ENCODE peak calls at places on chromosomes 4 and X, in four cellular contexts. One of them, this sample, is unnamed. For H3K4me1, the result is how much of the 10 kb centered on the place peaks cover.

GRCh38 chrX:103687696-103688191 is 1.2 kb upstream of the MORF4L2 start:
- DNase-seq in adipocyte: peak
- DNase-seq in MM.1S: peak
- DNase-seq in right cardiac atrium: peak
- DNase-seq in this sample: peak

GRCh38 chr4:176779421-176779820 is 13.3 kb downstream of the VEGFC start:
- DNase-seq in right cardiac atrium: no peak
- DNase-seq in adipocyte: no peak
- DNase-seq in MM.1S: no peak
- DNase-seq in this sample: no peak

GRCh38 chrX:110051559-110051958 is 48.6 kb downstream of the TMEM164 start:
- DNase-seq in right cardiac atrium: no peak
- DNase-seq in MM.1S: no peak
- DNase-seq in adipocyte: no peak
- DNase-seq in this sample: no peak

GRCh38 chr4:123667496-123667895 is 270.9 kb downstream of the SPRY1 start:
- DNase-seq in MM.1S: no peak
- DNase-seq in adipocyte: no peak
- DNase-seq in right cardiac atrium: no peak
- DNase-seq in this sample: no peak

GRCh38 chr4:157072002-157072401 is 3.9 kb upstream of the GLRB start:
- DNase-seq in adipocyte: peak
- DNase-seq in right cardiac atrium: no peak
- DNase-seq in MM.1S: no peak
- DNase-seq in this sample: no peak

GRCh38 chrX:12610079-12610478 is 181.1 kb upstream of the PRPS2 start:
- DNase-seq in right cardiac atrium: no peak
- DNase-seq in adipocyte: no peak
- DNase-seq in MM.1S: no peak
- DNase-seq in this sample: no peak

GRCh38 chrX:152958524-152959465 is 35.1 kb downstream of the PNMA5 start:
- DNase-seq in right cardiac atrium: peak
- DNase-seq in MM.1S: peak
- DNase-seq in adipocyte: peak
- DNase-seq in this sample: peak

GRCh38 chr4:10033191-10033881 is 12.0 kb upstream of the SLC2A9 start:
- DNase-seq in adipocyte: no peak
- DNase-seq in MM.1S: no peak
- DNase-seq in right cardiac atrium: no peak
- DNase-seq in this sample: peak

GRCh38 chr4:152344001-152344400 is 191.9 kb downstream of the FBXW7 start:
- DNase-seq in right cardiac atrium: no peak
- DNase-seq in adipocyte: no peak
- DNase-seq in MM.1S: no peak
- DNase-seq in this sample: no peak

GRCh38 chrX:147342197-147342596 is 527.7 kb upstream of the CXorf51A start:
- DNase-seq in right cardiac atrium: no peak
- DNase-seq in MM.1S: no peak
- DNase-seq in adipocyte: no peak
- DNase-seq in this sample: no peak

GRCh38 chr4:17189322-17189721 is 290.9 kb upstream of the LDB2 start:
- DNase-seq in MM.1S: no peak
- DNase-seq in right cardiac atrium: no peak
- DNase-seq in adipocyte: peak
- DNase-seq in this sample: no peak

GRCh38 chr4:171813195-171813955 is at the start of gene GALNTL6:
- DNase-seq in MM.1S: no peak
- DNase-seq in right cardiac atrium: peak
- DNase-seq in adipocyte: peak
- DNase-seq in this sample: no peak

GRCh38 chr4:131499139-131499873 is 1649.8 kb upstream of the PCDH10 start:
- DNase-seq in adipocyte: peak
- DNase-seq in right cardiac atrium: peak
- DNase-seq in MM.1S: no peak
- DNase-seq in this sample: no peak

GRCh38 chr4:5735463-5735862 is 24.5 kb downstream of the EVC start:
- DNase-seq in right cardiac atrium: no peak
- DNase-seq in adipocyte: no peak
- DNase-seq in MM.1S: no peak
- DNase-seq in this sample: no peak

GRCh38 chr4:149065753-149066152 is 623.5 kb upstream of the NR3C2 start:
- DNase-seq in adipocyte: no peak
- DNase-seq in right cardiac atrium: no peak
- DNase-seq in MM.1S: no peak
- DNase-seq in this sample: no peak

GRCh38 chr4:140367738-140368137 is 5.7 kb upstream of the SCOC start:
- DNase-seq in MM.1S: no peak
- DNase-seq in adipocyte: peak
- DNase-seq in right cardiac atrium: no peak
- DNase-seq in this sample: no peak

GRCh38 chr4:114057746-114058145 is 78.3 kb upstream of the ARSJ start:
- DNase-seq in adipocyte: no peak
- DNase-seq in MM.1S: no peak
- DNase-seq in right cardiac atrium: no peak
- DNase-seq in this sample: no peak
- H3K4me1 ChIP-seq in adipocyte: under half
- H3K4me1 ChIP-seq in MM.1S: under half
- H3K4me1 ChIP-seq in right cardiac atrium: under half
- H3K4me1 ChIP-seq in this sample: under half

DNA sequence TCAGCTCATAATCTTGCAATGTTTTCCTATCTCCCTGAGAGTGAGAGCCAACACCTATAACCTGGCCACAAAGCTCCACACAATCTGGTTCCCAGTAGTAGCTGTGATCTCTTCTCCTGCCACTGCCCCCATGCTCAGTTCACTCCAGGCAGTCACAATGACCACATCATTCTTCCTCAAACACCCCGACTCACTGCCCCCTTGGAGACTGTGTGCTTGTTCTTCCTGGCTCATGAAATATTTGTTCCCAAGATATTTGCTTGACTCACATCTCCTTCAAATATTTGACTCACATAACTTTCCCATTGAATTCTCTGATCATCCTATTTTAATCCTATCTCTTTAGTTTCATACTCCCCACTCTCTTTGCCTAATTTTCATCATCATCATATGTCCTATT is 173.7 kb downstream of the AREG start:
- DNase-seq in right cardiac atrium: no peak
- DNase-seq in MM.1S: no peak
- DNase-seq in adipocyte: no peak
- DNase-seq in this sample: no peak
- H3K4me1 ChIP-seq in right cardiac atrium: under half
- H3K4me1 ChIP-seq in MM.1S: under half
- H3K4me1 ChIP-seq in adipocyte: under half
- H3K4me1 ChIP-seq in this sample: under half

GRCh38 chr4:108031427-108032083 is 41.9 kb downstream of the HADH start:
- DNase-seq in right cardiac atrium: no peak
- DNase-seq in adipocyte: no peak
- DNase-seq in MM.1S: no peak
- DNase-seq in this sample: no peak

GRCh38 chr4:108035691-108036090 is 46.0 kb downstream of the HADH start:
- DNase-seq in adipocyte: no peak
- DNase-seq in right cardiac atrium: no peak
- DNase-seq in MM.1S: peak
- DNase-seq in this sample: no peak

GRCh38 chr4:108033348-108033747 is 43.7 kb downstream of the HADH start:
- DNase-seq in adipocyte: no peak
- DNase-seq in MM.1S: peak
- DNase-seq in right cardiac atrium: no peak
- DNase-seq in this sample: no peak

GRCh38 chr4:108036252-108036651 is 46.6 kb downstream of the HADH start:
- DNase-seq in adipocyte: no peak
- DNase-seq in right cardiac atrium: no peak
- DNase-seq in MM.1S: peak
- DNase-seq in this sample: no peak

GRCh38 chr4:108034560-108034959 is 44.9 kb downstream of the HADH start:
- DNase-seq in adipocyte: no peak
- DNase-seq in right cardiac atrium: no peak
- DNase-seq in MM.1S: no peak
- DNase-seq in this sample: no peak
- H3K4me1 ChIP-seq in adipocyte: under half
- H3K4me1 ChIP-seq in right cardiac atrium: under half
- H3K4me1 ChIP-seq in MM.1S: half or more
- H3K4me1 ChIP-seq in this sample: under half

GRCh38 chrX:155048997-155049619 is 21.8 kb downstream of the CMC4 start:
- DNase-seq in right cardiac atrium: peak
- DNase-seq in MM.1S: no peak
- DNase-seq in adipocyte: peak
- DNase-seq in this sample: no peak
- H3K4me1 ChIP-seq in right cardiac atrium: under half
- H3K4me1 ChIP-seq in MM.1S: under half
- H3K4me1 ChIP-seq in adipocyte: under half
- H3K4me1 ChIP-seq in this sample: under half

GRCh38 chr4:112173593-112174559 is 28.6 kb downstream of the FAM241A start:
- DNase-seq in MM.1S: no peak
- DNase-seq in adipocyte: no peak
- DNase-seq in right cardiac atrium: no peak
- DNase-seq in this sample: no peak
- H3K4me1 ChIP-seq in MM.1S: under half
- H3K4me1 ChIP-seq in adipocyte: under half
- H3K4me1 ChIP-seq in right cardiac atrium: under half
- H3K4me1 ChIP-seq in this sample: under half

GRCh38 chr4:76951333-76952033 is 1.9 kb downstream of the SEPTIN11 start:
- DNase-seq in adipocyte: peak
- DNase-seq in MM.1S: no peak
- DNase-seq in right cardiac atrium: no peak
- DNase-seq in this sample: no peak
- H3K4me1 ChIP-seq in adipocyte: half or more
- H3K4me1 ChIP-seq in MM.1S: under half
- H3K4me1 ChIP-seq in right cardiac atrium: under half
- H3K4me1 ChIP-seq in this sample: under half

DNA sequence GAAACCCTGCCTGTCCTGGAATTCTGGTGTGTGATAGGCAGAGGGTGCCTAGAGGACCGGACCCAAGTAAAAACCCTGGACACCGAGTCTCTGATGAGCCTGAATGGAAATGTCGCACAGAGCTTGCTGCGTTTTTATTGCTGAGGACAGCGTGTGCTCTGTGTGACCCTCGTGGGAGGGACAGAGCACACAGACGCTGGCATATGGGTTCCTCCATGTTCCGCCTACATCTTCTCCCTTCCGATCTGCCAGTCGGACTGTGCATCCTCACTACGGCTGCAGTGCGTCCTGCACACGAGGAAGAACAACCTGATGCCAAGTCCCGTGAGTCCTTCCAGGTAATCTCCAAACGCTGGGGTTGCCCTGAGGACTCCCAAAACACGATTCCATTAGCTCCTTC is 68.3 kb downstream of the AFAP1 start:
- DNase-seq in MM.1S: no peak
- DNase-seq in right cardiac atrium: no peak
- DNase-seq in adipocyte: no peak
- DNase-seq in this sample: no peak
- H3K4me1 ChIP-seq in MM.1S: under half
- H3K4me1 ChIP-seq in right cardiac atrium: under half
- H3K4me1 ChIP-seq in adipocyte: half or more
- H3K4me1 ChIP-seq in this sample: under half